ENCODE peak calls at places on chromosomes 11 and 22, in six cellular contexts. L is EH; D is activated T-cell treated with anti-CD3 and anti-CD28 coated beads, Interleukin-2, amount 50 U/mL, for 48 hours; K is H54; Y is posterior cingulate gyrus; O is mucosa of gallbladder. E is an unnamed sample.

GRCh38 chr11:46489668-46490560 is 98.3 kb upstream of the CHRM4 start:
- DNase-seq in K (no peak), Y (no peak), L (peak; percentile 62), D (no peak), O (peak; percentile 16), E (no peak)

GRCh38 chr11:2541321-2541680 is 96.5 kb downstream of the KCNQ1 start:
- DNase-seq in L (no peak), K (no peak), O (no peak), Y (no peak), D (no peak), E (no peak)

GRCh38 chr11:64234840-64235379 is 526 bp downstream of the VEGFB start:
- DNase-seq in L (peak; percentile 34), Y (peak; percentile 90), D (peak; percentile 65), O (no peak), K (no peak), E (peak; percentile 69)

GRCh38 chr22:38733329-38734202 is 22.2 kb downstream of the SUN2 start:
- DNase-seq in K (no peak), Y (peak; percentile 98), D (peak; percentile 73), L (peak; percentile 43), O (peak; percentile 72), E (peak; percentile 81)

GRCh38 chr22:36610056-36610455 is 81.1 kb upstream of the EIF3D start:
- DNase-seq in K (no peak), Y (no peak), L (no peak), O (no peak), D (no peak), E (no peak)

GRCh38 chr11:44767421-44767820 is 40.7 kb downstream of the TSPAN18 start:
- DNase-seq in Y (no peak), D (no peak), K (no peak), L (peak; percentile 76), O (no peak), E (no peak)

GRCh38 chr11:94544832-94545640 is 1.3 kb downstream of the FUT4 start:
- DNase-seq in K (no peak), L (peak; percentile 24), O (peak; percentile 34), D (no peak), Y (peak; percentile 87), E (peak; percentile 63)

GRCh38 chr22:42560381-42560780 is 6.6 kb downstream of the SERHL2 start:
- DNase-seq in D (no peak), L (no peak), O (no peak), K (no peak), Y (peak; percentile 43), E (no peak)

GRCh38 chr11:117814766-117815261 is 9.7 kb downstream of the FXYD2 start:
- DNase-seq in D (peak; percentile 86), Y (peak; percentile 89), O (peak; percentile 94), K (no peak), L (peak; percentile 8), E (peak; percentile 86)